ENCODE peak calls at places on chromosomes 3 and 15, in ten cellular contexts. S is tibial artery; I is body of pancreas; X is Panc1; H is endodermal cell; Z is transverse colon; R is SJSA1; N is CD4-positive, CD25-positive, alpha-beta regulatory T cell; P is breast epithelium; G is aorta. U is an unnamed sample.

GRCh38 chr15:58296276-58296675 is 135.5 kb upstream of the LIPC start:
- DNase-seq in G (no peak), I (no peak), N (no peak), R (no peak), P (no peak), X (no peak), Z (no peak), H (no peak), S (no peak), U (no peak)

GRCh38 chr3:95434436-95434835 is 1371.6 kb downstream of the NSUN3 start:
- DNase-seq in Z (no peak), H (no peak), S (no peak), R (no peak), I (no peak), P (no peak), N (no peak), X (no peak), G (no peak), U (no peak)

GRCh38 chr15:78726870-78727551 is 84.3 kb downstream of the ADAMTS7 start:
- DNase-seq in X (no peak), N (no peak), I (no peak), S (no peak), Z (peak; percentile 33), H (peak; percentile 93), G (no peak), R (peak; percentile 55), P (no peak), U (no peak)

GRCh38 chr3:40873934-40874699 is 325.2 kb upstream of the CTNNB1 start:
- DNase-seq in I (no peak), G (no peak), X (no peak), R (no peak), N (no peak), S (no peak), H (no peak), Z (no peak), P (no peak), U (no peak)

GRCh38 chr3:16807981-16808380 is 76.8 kb upstream of the PLCL2 start:
- DNase-seq in Z (no peak), P (no peak), R (no peak), H (no peak), S (no peak), I (no peak), N (no peak), G (no peak), X (no peak), U (no peak)

GRCh38 chr15:40098489-40099261 is 10.0 kb downstream of the BMF start:
- DNase-seq in X (peak; percentile 77), N (no peak), R (peak; percentile 97), G (peak; percentile 88), Z (peak; percentile 80), P (peak; percentile 64), H (peak; percentile 78), I (peak; percentile 92), S (peak; percentile 84), U (peak; percentile 87)

GRCh38 chr3:72347819-72348319 is 500.4 kb downstream of the SHQ1 start:
- DNase-seq in S (peak; percentile 95), Z (peak; percentile 72), I (peak; percentile 66), G (peak; percentile 92), N (no peak), X (no peak), R (peak; percentile 82), H (peak; percentile 90), P (peak; percentile 93), U (peak; percentile 69)

GRCh38 chr3:146187334-146187950 is 26.5 kb upstream of the PLOD2 start:
- DNase-seq in G (no peak), R (no peak), P (no peak), H (peak; percentile 57), I (peak; percentile 22), X (no peak), Z (no peak), S (no peak), N (no peak), U (no peak)

GRCh38 chr15:84611631-84612030 is 10.8 kb downstream of the ZSCAN2 start:
- DNase-seq in I (no peak), X (no peak), N (no peak), Z (no peak), H (no peak), P (no peak), S (no peak), G (no peak), R (no peak), U (no peak)

GRCh38 chr3:126516936-126517290 is 660 bp downstream of the UROC1 start:
- DNase-seq in G (peak; percentile 24), S (no peak), R (no peak), P (no peak), Z (no peak), N (no peak), X (no peak), I (no peak), H (no peak), U (peak; percentile 13)

DNA sequence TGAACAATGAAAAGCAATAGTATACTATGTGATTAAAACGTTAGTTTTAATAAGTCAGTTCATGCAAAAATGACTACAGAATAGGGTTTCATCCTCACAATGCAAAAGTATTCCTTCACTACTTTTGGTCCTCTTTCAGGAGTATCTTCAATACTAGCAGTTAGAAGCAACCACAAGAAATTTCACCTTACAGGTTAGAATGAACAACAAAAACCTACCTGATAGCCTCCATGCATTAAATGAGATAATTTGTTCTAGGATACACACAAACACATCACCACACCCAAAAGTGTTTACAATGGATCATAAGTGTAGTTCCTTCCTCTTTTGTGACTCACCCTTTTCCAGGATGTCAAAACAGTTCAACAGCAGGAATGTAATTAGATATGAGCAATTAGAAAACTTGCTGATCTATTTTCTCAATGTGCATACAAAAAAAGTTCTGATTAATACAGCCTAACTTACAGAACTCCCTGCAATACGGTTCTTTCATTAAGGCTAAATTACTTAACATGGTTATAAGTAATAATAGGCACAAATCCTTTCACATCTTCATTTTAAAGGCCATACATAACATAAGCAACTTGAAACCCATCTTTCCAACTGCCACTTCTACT is 21.6 kb downstream of the UACA start:
- DNase-seq in R (no peak), X (peak; percentile 71), Z (no peak), P (no peak), G (no peak), S (no peak), H (no peak), N (no peak), I (no peak), U (no peak)
- H3K27ac ChIP-seq in R (peak overlapping the region; percentile 95), X (peak overlapping the region; percentile 97), Z (peak overlapping the region; percentile 81), P (peak overlapping the region; percentile 79), G (no peak overlapping the region), S (peak overlapping the region; percentile 60), H (no peak overlapping the region), N (no peak overlapping the region), I (peak overlapping the region; percentile 48), U (no peak overlapping the region)

GRCh38 chr3:13788522-13789424 is 91.1 kb downstream of the WNT7A start:
- DNase-seq in G (no peak), S (no peak), H (no peak), R (no peak), I (no peak), X (no peak), P (no peak), N (no peak), Z (no peak), U (peak; percentile 15)
- H3K27me3 ChIP-seq in G (no peaks in the 10 kb centered on the region), S (no peaks in the 10 kb centered on the region), H (no peaks in the 10 kb centered on the region), R (peaks cover 53% of the 10 kb centered on the region), I (no peaks in the 10 kb centered on the region), X (no peaks in the 10 kb centered on the region), P (no peaks in the 10 kb centered on the region), N (no peaks in the 10 kb centered on the region), Z (peaks cover 16% of the 10 kb centered on the region), U (peaks cover 4% of the 10 kb centered on the region)

DNA sequence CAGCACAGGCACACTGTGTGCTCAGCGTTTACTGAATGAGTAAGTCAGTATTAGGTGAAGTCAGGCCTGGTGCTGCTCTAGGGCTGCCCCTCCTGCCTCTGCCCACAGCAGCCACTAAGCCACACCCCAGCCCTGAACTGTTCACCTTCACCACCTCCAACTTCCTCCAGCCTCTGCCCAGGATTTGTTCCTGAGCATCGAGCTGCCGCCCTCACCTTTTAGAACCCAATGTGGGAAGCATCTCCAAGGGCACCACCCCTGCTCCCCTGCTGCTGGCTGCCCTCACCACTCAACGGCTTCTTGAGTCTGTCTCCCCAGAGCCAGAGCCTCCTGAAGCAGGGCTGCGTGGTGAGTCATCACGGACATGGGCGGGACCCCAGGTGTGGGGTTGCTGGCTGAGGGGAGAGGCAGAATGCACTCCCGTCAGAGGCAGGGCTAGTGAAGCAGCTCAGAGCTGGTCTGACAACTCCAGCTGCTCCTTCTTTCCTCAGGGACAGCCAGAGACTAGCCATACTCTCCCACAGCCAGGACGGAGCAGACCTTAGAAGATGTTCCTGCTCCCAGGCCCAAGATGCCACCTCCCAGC is 5.8 kb downstream of the HYAL2 start:
- DNase-seq in H (peak; percentile 84), N (peak; percentile 51), Z (peak; percentile 91), R (no peak), S (no peak), I (no peak), X (no peak), G (peak; percentile 62), P (peak; percentile 90), U (peak; percentile 90)
- H3K4me1 ChIP-seq in H (peaks cover 11% of the 10 kb centered on the region), N (peaks cover 36% of the 10 kb centered on the region), Z (peaks cover 43% of the 10 kb centered on the region), R (peaks cover 20% of the 10 kb centered on the region), S (peaks cover 13% of the 10 kb centered on the region), I (peaks cover 37% of the 10 kb centered on the region), X (peaks cover 6% of the 10 kb centered on the region), G (no peaks in the 10 kb centered on the region), P (peaks cover 18% of the 10 kb centered on the region), U (peaks cover 31% of the 10 kb centered on the region)

GRCh38 chr3:66144792-66145733 is 75.7 kb upstream of the SLC25A26 start:
- DNase-seq in N (no peak), R (no peak), Z (no peak), G (no peak), H (no peak), P (no peak), X (no peak), S (no peak), I (no peak), U (no peak)
- H3K27ac ChIP-seq in N (no peak overlapping the region), R (no peak overlapping the region), Z (no peak overlapping the region), G (no peak overlapping the region), H (no peak overlapping the region), P (no peak overlapping the region), X (no peak overlapping the region), S (no peak overlapping the region), I (no peak overlapping the region), U (no peak overlapping the region)

GRCh38 chr3:24678441-24678865 is 183.8 kb upstream of the THRB start:
- DNase-seq in I (no peak), N (no peak), S (no peak), X (no peak), H (no peak), Z (peak; percentile 14), P (no peak), G (no peak), R (no peak), U (peak; percentile 47)
- H3K27me3 ChIP-seq in I (no peaks in the 10 kb centered on the region), N (no peaks in the 10 kb centered on the region), S (no peaks in the 10 kb centered on the region), X (no peaks in the 10 kb centered on the region), H (no peaks in the 10 kb centered on the region), Z (no peaks in the 10 kb centered on the region), P (no peaks in the 10 kb centered on the region), G (no peaks in the 10 kb centered on the region), R (no peaks in the 10 kb centered on the region), U (no peaks in the 10 kb centered on the region)

DNA sequence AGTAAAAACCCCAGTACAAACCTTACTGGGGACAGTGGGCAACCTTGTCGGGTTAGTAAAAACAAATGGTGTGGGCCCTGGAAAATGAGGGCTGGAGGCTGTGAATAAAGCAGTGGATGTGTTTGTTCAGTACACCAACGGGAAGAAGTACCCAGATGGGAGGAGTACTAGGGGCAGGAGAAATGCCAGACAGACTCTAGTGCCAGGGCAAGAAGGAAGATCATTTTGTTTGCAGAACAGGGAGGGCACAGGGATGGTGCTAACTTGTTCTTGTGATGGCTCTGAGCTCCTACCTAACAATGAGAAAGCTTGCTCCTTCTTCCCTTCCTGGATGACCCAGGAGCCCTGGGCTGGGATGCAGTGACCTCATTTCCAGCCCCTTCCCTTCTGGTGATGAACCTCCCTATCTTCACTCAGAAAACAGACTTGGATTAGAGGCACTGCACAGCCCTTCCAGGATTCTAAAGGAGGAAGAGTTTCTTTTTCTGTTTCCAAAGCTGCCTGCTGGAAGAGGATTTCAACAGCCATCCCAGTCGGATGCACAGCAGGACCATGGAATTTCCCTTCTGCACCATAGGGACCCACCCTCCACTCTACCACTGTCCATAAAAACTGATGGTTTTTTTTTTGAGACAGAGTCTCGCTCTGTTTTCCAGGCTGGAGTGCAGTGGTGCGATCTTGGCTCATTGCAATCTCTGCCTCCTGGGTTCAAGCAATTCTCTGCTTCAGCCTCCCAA is 6.1 kb downstream of the RASSF1 start:
- DNase-seq in X (no peak), H (no peak), I (no peak), P (no peak), N (no peak), R (no peak), Z (no peak), G (no peak), S (no peak), U (no peak)
- H3K4me1 ChIP-seq in X (peaks cover 13% of the 10 kb centered on the region), H (peaks cover 10% of the 10 kb centered on the region), I (peaks cover 48% of the 10 kb centered on the region), P (peaks cover 9% of the 10 kb centered on the region), N (peaks cover 54% of the 10 kb centered on the region), R (peaks cover 20% of the 10 kb centered on the region), Z (peaks cover 46% of the 10 kb centered on the region), G (peaks cover 5% of the 10 kb centered on the region), S (peaks cover 32% of the 10 kb centered on the region), U (peaks cover 50% of the 10 kb centered on the region)

U was measured in CD8-positive, alpha-beta memory T cell.